ENCODE peak calls at places on chromosomes 11 and 22, in eight cellular contexts. One of them, this sample, is unnamed.

GRCh38 chr11:118785362-118785761 is 5.6 kb downstream of the DDX6 start:
- DNase-seq in activated CD8-positive, alpha-beta T cell treated with anti-CD3 and anti-CD28 coated beads for 36 hours: peak
- DNase-seq in small intestine: no peak
- DNase-seq in cardiac fibroblast: peak
- DNase-seq in islet precursor cell: no peak
- DNase-seq in cardiac muscle cell: no peak
- DNase-seq in astrocyte of the spinal cord: peak
- DNase-seq in activated naive CD4-positive, alpha-beta T cell treated with Interleukin-2 at 50 U/mL for 16 hours: no peak
- DNase-seq in this sample: no peak

GRCh38 chr11:2107521-2107920 is 31.7 kb downstream of the IGF2 start:
- DNase-seq in activated CD8-positive, alpha-beta T cell treated with anti-CD3 and anti-CD28 coated beads for 36 hours: no peak
- DNase-seq in small intestine: no peak
- DNase-seq in cardiac fibroblast: no peak
- DNase-seq in islet precursor cell: no peak
- DNase-seq in cardiac muscle cell: no peak
- DNase-seq in astrocyte of the spinal cord: no peak
- DNase-seq in activated naive CD4-positive, alpha-beta T cell treated with Interleukin-2 at 50 U/mL for 16 hours: no peak
- DNase-seq in this sample: no peak

GRCh38 chr11:12864316-12865156 is 144.6 kb upstream of the RASSF10 start:
- DNase-seq in activated CD8-positive, alpha-beta T cell treated with anti-CD3 and anti-CD28 coated beads for 36 hours: no peak
- DNase-seq in small intestine: no peak
- DNase-seq in cardiac fibroblast: peak
- DNase-seq in islet precursor cell: peak
- DNase-seq in cardiac muscle cell: peak
- DNase-seq in astrocyte of the spinal cord: peak
- DNase-seq in activated naive CD4-positive, alpha-beta T cell treated with Interleukin-2 at 50 U/mL for 16 hours: no peak
- DNase-seq in this sample: peak

GRCh38 chr11:7383406-7383805 is 101.9 kb upstream of the OLFML1 start:
- DNase-seq in activated CD8-positive, alpha-beta T cell treated with anti-CD3 and anti-CD28 coated beads for 36 hours: no peak
- DNase-seq in small intestine: no peak
- DNase-seq in cardiac fibroblast: no peak
- DNase-seq in islet precursor cell: no peak
- DNase-seq in cardiac muscle cell: no peak
- DNase-seq in astrocyte of the spinal cord: no peak
- DNase-seq in activated naive CD4-positive, alpha-beta T cell treated with Interleukin-2 at 50 U/mL for 16 hours: no peak
- DNase-seq in this sample: no peak

GRCh38 chr11:61488651-61489291 is 19.8 kb upstream of the LRRC10B start:
- DNase-seq in activated CD8-positive, alpha-beta T cell treated with anti-CD3 and anti-CD28 coated beads for 36 hours: no peak
- DNase-seq in small intestine: peak
- DNase-seq in cardiac fibroblast: peak
- DNase-seq in islet precursor cell: peak
- DNase-seq in cardiac muscle cell: peak
- DNase-seq in astrocyte of the spinal cord: no peak
- DNase-seq in activated naive CD4-positive, alpha-beta T cell treated with Interleukin-2 at 50 U/mL for 16 hours: no peak
- DNase-seq in this sample: peak

GRCh38 chr11:18492888-18493287 is 33.9 kb downstream of the TSG101 start:
- DNase-seq in activated CD8-positive, alpha-beta T cell treated with anti-CD3 and anti-CD28 coated beads for 36 hours: no peak
- DNase-seq in small intestine: peak
- DNase-seq in cardiac fibroblast: no peak
- DNase-seq in islet precursor cell: no peak
- DNase-seq in cardiac muscle cell: peak
- DNase-seq in astrocyte of the spinal cord: no peak
- DNase-seq in activated naive CD4-positive, alpha-beta T cell treated with Interleukin-2 at 50 U/mL for 16 hours: no peak
- DNase-seq in this sample: no peak

GRCh38 chr11:86495341-86495740 is 120.7 kb downstream of the CCDC81 start:
- DNase-seq in activated CD8-positive, alpha-beta T cell treated with anti-CD3 and anti-CD28 coated beads for 36 hours: no peak
- DNase-seq in small intestine: no peak
- DNase-seq in cardiac fibroblast: no peak
- DNase-seq in islet precursor cell: no peak
- DNase-seq in cardiac muscle cell: no peak
- DNase-seq in astrocyte of the spinal cord: peak
- DNase-seq in activated naive CD4-positive, alpha-beta T cell treated with Interleukin-2 at 50 U/mL for 16 hours: no peak
- DNase-seq in this sample: no peak

GRCh38 chr11:1224491-1225385 is 1.9 kb downstream of the MUC5B start:
- DNase-seq in activated CD8-positive, alpha-beta T cell treated with anti-CD3 and anti-CD28 coated beads for 36 hours: no peak
- DNase-seq in small intestine: no peak
- DNase-seq in cardiac fibroblast: no peak
- DNase-seq in islet precursor cell: peak
- DNase-seq in cardiac muscle cell: no peak
- DNase-seq in astrocyte of the spinal cord: no peak
- DNase-seq in activated naive CD4-positive, alpha-beta T cell treated with Interleukin-2 at 50 U/mL for 16 hours: no peak
- DNase-seq in this sample: no peak

GRCh38 chr22:25235547-25236290 is 16.3 kb downstream of the CRYBB2 start:
- DNase-seq in activated CD8-positive, alpha-beta T cell treated with anti-CD3 and anti-CD28 coated beads for 36 hours: peak
- DNase-seq in small intestine: peak
- DNase-seq in cardiac fibroblast: peak
- DNase-seq in islet precursor cell: peak
- DNase-seq in cardiac muscle cell: peak
- DNase-seq in astrocyte of the spinal cord: peak
- DNase-seq in activated naive CD4-positive, alpha-beta T cell treated with Interleukin-2 at 50 U/mL for 16 hours: peak
- DNase-seq in this sample: peak

GRCh38 chr11:36065436-36065835 is 121.6 kb downstream of the LDLRAD3 start:
- DNase-seq in activated CD8-positive, alpha-beta T cell treated with anti-CD3 and anti-CD28 coated beads for 36 hours: no peak
- DNase-seq in small intestine: no peak
- DNase-seq in cardiac fibroblast: peak
- DNase-seq in islet precursor cell: no peak
- DNase-seq in cardiac muscle cell: no peak
- DNase-seq in astrocyte of the spinal cord: no peak
- DNase-seq in activated naive CD4-positive, alpha-beta T cell treated with Interleukin-2 at 50 U/mL for 16 hours: no peak
- DNase-seq in this sample: no peak